ENCODE peak calls at places on chromosomes 12 and 14, in ten cellular contexts. I is pancreas; S is putamen; Y is amniotic stem cell; R is psoas muscle; O is T-cell; V is midbrain; K is Caki2; E is central memory CD4-positive, alpha-beta T cell; M is RCC 7860. X is an unnamed sample.

GRCh38 chr12:120961604-120962486 is 16.5 kb upstream of the HNF1A start:
- DNase-seq in I (no peak), S (no peak), Y (no peak), R (peak), O (no peak), V (no peak), K (peak), E (no peak), M (no peak), X (peak)

GRCh38 chr14:59510001-59510400 is 25.7 kb downstream of the JKAMP start:
- DNase-seq in I (no peak), S (no peak), Y (no peak), R (no peak), O (no peak), V (no peak), K (no peak), E (no peak), M (no peak), X (no peak)

GRCh38 chr14:74275265-74275841 is 27.4 kb downstream of the ABCD4 start:
- DNase-seq in I (no peak), S (no peak), Y (no peak), R (no peak), O (no peak), V (no peak), K (no peak), E (no peak), M (no peak), X (no peak)

GRCh38 chr12:87814625-87815024 is 214.6 kb downstream of the C12orf50 start:
- DNase-seq in I (no peak), S (no peak), Y (no peak), R (no peak), O (no peak), V (no peak), K (no peak), E (no peak), M (no peak), X (no peak)

GRCh38 chr14:76091036-76091435 is 60.7 kb upstream of the GPATCH2L start:
- DNase-seq in I (no peak), S (no peak), Y (no peak), R (peak), O (no peak), V (no peak), K (no peak), E (no peak), M (no peak), X (peak)

GRCh38 chr12:39505025-39505424 is 62.1 kb upstream of the KIF21A start:
- DNase-seq in I (no peak), S (no peak), Y (no peak), R (no peak), O (no peak), V (no peak), K (peak), E (no peak), M (peak), X (no peak)

GRCh38 chr12:65334534-65334933 is 56.1 kb downstream of the MSRB3 start:
- DNase-seq in I (no peak), S (no peak), Y (no peak), R (no peak), O (no peak), V (no peak), K (no peak), E (no peak), M (no peak), X (no peak)

GRCh38 chr12:118144499-118144898 is 8.6 kb downstream of the PEBP1 start:
- DNase-seq in I (no peak), S (no peak), Y (no peak), R (no peak), O (no peak), V (no peak), K (no peak), E (no peak), M (no peak), X (no peak)

GRCh38 chr14:23182372-23183014 is 967 bp downstream of the SLC7A8 start:
- DNase-seq in I (peak), S (no peak), Y (no peak), R (peak), O (peak), V (peak), K (no peak), E (peak), M (no peak), X (peak)

GRCh38 chr12:69904761-69905160 is 79.7 kb downstream of the MYRFL start:
- DNase-seq in I (no peak), S (no peak), Y (peak), R (no peak), O (no peak), V (no peak), K (no peak), E (no peak), M (no peak), X (no peak)

GRCh38 chr12:6928703-6929407 is 1.1 kb downstream of the ATN1 start:
- DNase-seq in I (no peak), S (no peak), Y (no peak), R (no peak), O (no peak), V (peak), K (no peak), E (no peak), M (no peak), X (no peak)

GRCh38 chr12:10363922-10364838 is 25.7 kb downstream of the KLRK1 start:
- DNase-seq in I (peak), S (peak), Y (no peak), R (peak), O (no peak), V (peak), K (peak), E (peak), M (peak), X (peak)

GRCh38 chr12:14315501-14315900 is 50.0 kb upstream of the ATF7IP start:
- DNase-seq in I (no peak), S (no peak), Y (no peak), R (no peak), O (no peak), V (no peak), K (no peak), E (no peak), M (no peak), X (no peak)

GRCh38 chr12:127280393-127281275 is 986.3 kb upstream of the TMEM132C start:
- DNase-seq in I (peak), S (no peak), Y (no peak), R (peak), O (peak), V (peak), K (no peak), E (peak), M (no peak), X (no peak)

GRCh38 chr12:27014085-27014858 is at the start of gene TM7SF3:
- DNase-seq in I (peak), S (peak), Y (peak), R (peak), O (peak), V (peak), K (peak), E (peak), M (peak), X (peak)

GRCh38 chr12:67650127-67650495 is 1.6 kb downstream of the DYRK2 start:
- DNase-seq in I (peak), S (peak), Y (no peak), R (no peak), O (no peak), V (no peak), K (peak), E (no peak), M (no peak), X (peak)

GRCh38 chr14:106691601-106692291 is 1165.4 kb downstream of the TMEM121 start:
- DNase-seq in I (peak), S (no peak), Y (no peak), R (peak), O (peak), V (no peak), K (no peak), E (peak), M (no peak), X (no peak)

GRCh38 chr14:104436047-104436531 is 143.5 kb upstream of the C14orf180 start:
- DNase-seq in I (peak), S (no peak), Y (no peak), R (peak), O (no peak), V (no peak), K (no peak), E (no peak), M (no peak), X (peak)

GRCh38 chr14:95482967-95483842 is 33.2 kb downstream of the SYNE3 start:
- DNase-seq in I (no peak), S (no peak), Y (peak), R (peak), O (no peak), V (no peak), K (peak), E (no peak), M (peak), X (no peak)

GRCh38 chr12:77914089-77914488 is 83.4 kb downstream of the NAV3 start:
- DNase-seq in I (no peak), S (no peak), Y (no peak), R (no peak), O (no peak), V (no peak), K (no peak), E (no peak), M (no peak), X (no peak)

GRCh38 chr14:87944987-87945604 is 47.9 kb downstream of the GALC start:
- DNase-seq in I (no peak), S (peak), Y (no peak), R (no peak), O (no peak), V (peak), K (peak), E (peak), M (no peak), X (peak)

GRCh38 chr12:132133952-132134652 is 10.0 kb downstream of the DDX51 start:
- DNase-seq in I (no peak), S (no peak), Y (no peak), R (no peak), O (no peak), V (no peak), K (no peak), E (no peak), M (no peak), X (no peak)

GRCh38 chr12:96502477-96502876 is 13.1 kb downstream of the CFAP54 start:
- DNase-seq in I (no peak), S (no peak), Y (no peak), R (no peak), O (no peak), V (no peak), K (no peak), E (no peak), M (no peak), X (no peak)

GRCh38 chr12:117134059-117134458 is 34.8 kb upstream of the TESC start:
- DNase-seq in I (no peak), S (no peak), Y (no peak), R (no peak), O (peak), V (no peak), K (no peak), E (peak), M (no peak), X (no peak)

GRCh38 chr14:79246200-79246599 is 965.1 kb downstream of the DIO2 start:
- DNase-seq in I (no peak), S (no peak), Y (no peak), R (no peak), O (no peak), V (no peak), K (no peak), E (no peak), M (no peak), X (no peak)

X was measured in Ammon's horn.